ENCODE peak calls at places on chromosomes 13 and 19, in seven cellular contexts. Z is SK-N-MC, G is upper lobe of left lung, R is GM23338, L is H1, Y is GM12878, H is spleen. K is an unnamed sample.

GRCh38 chr13:21677075-21677628 is 6.3 kb downstream of the FGF9 start:
- DNase-seq in Z (no peak), G (no peak), R (no peak), L (no peak), Y (no peak), H (no peak), K (no peak)

GRCh38 chr19:41570639-41571112 is 5.3 kb upstream of the CEACAM21 start:
- DNase-seq in Z (no peak), G (peak; percentile 82), R (peak; percentile 94), L (peak; percentile 50), Y (no peak), H (peak; percentile 97), K (no peak)

GRCh38 chr13:97125051-97125809 is 96.9 kb upstream of the MBNL2 start:
- DNase-seq in Z (peak; percentile 87), G (peak; percentile 55), R (peak; percentile 44), L (no peak), Y (peak; percentile 63), H (no peak), K (peak; percentile 85)

GRCh38 chr13:72953391-72953960 is 105.3 kb upstream of the KLF5 start:
- DNase-seq in Z (no peak), G (peak; percentile 84), R (no peak), L (no peak), Y (no peak), H (no peak), K (no peak)

GRCh38 chr13:29861694-29862110 is 11.3 kb upstream of the UBL3 start:
- DNase-seq in Z (no peak), G (no peak), R (no peak), L (no peak), Y (no peak), H (no peak), K (no peak)

GRCh38 chr19:58067240-58067912 is 8.3 kb downstream of the ZNF135 start:
- DNase-seq in Z (no peak), G (no peak), R (no peak), L (no peak), Y (no peak), H (no peak), K (no peak)

GRCh38 chr19:40284501-40285352 is at the start of gene AKT2:
- DNase-seq in Z (no peak), G (no peak), R (peak; percentile 88), L (peak; percentile 29), Y (peak; percentile 48), H (peak; percentile 95), K (peak; percentile 87)

GRCh38 chr13:35552172-35552844 is 75.8 kb upstream of the MAB21L1 start:
- DNase-seq in Z (no peak), G (no peak), R (no peak), L (no peak), Y (no peak), H (no peak), K (no peak)

GRCh38 chr13:76884167-76884566 is 2.0 kb downstream of the KCTD12 start:
- DNase-seq in Z (no peak), G (peak; percentile 64), R (peak; percentile 77), L (peak; percentile 33), Y (no peak), H (peak; percentile 81), K (no peak)

GRCh38 chr13:114047358-114047881 is 73.5 kb upstream of the C13orf46 start:
- DNase-seq in Z (no peak), G (no peak), R (no peak), L (no peak), Y (peak; percentile 74), H (no peak), K (no peak)

DNA sequence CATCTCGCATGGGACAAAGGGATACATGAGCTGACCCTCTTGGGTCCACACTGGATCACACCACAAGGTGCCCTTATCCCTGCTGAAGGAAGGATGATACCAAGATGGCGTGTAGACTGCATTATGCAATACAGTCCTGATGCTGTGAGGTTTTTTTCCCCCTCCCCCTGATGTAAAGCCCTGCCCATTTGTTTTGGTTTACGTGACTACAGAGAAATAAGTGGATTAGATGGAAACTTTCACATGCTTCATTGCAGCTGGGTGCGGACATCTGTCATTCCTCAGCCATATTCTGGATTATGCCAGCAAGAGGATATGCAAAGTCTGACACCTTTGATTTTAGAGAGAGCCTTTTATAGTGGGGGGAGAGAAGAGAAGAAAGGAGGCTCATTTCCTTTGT is 321.0 kb downstream of the ZNF536 start:
- DNase-seq in Z (no peak), G (no peak), R (no peak), L (no peak), Y (no peak), H (no peak), K (no peak)
- H3K4me3 ChIP-seq in Z (peak overlapping the region; percentile 73), G (no peak overlapping the region), R (no peak overlapping the region), L (no peak overlapping the region), Y (no peak overlapping the region), H (no peak overlapping the region), K (no peak overlapping the region)

DNA sequence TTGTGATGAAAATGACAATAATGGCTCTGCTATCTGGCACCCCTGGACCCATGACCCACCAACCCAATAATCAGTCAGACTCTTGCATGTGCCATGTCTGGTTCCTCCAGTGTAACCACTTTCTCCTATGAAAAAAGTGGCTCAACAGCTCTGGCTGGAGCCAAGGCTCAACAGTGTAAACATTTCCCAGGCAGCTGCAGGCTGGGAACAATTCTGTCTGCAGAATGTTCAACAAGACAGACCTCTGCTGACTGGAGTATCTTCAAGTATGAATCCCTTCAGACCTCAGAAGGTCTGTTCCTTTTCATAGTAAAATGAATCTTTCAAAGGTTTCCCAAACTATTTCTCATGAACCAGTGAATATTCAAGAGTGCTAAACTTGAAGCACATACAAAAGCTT is 410.1 kb upstream of the HTR2A start:
- DNase-seq in Z (no peak), G (no peak), R (no peak), L (no peak), Y (no peak), H (no peak), K (no peak)
- TF ChIP-seq POLR2AphosphoS5 in Z (no peak), G (no peak), R (no peak), L (no peak), Y (no peak), H (no peak), K (no peak)

GRCh38 chr13:109989155-109989554 is 202.8 kb upstream of the IRS2 start:
- DNase-seq in Z (no peak), G (no peak), R (no peak), L (no peak), Y (no peak), H (no peak), K (no peak)
- H3K27ac ChIP-seq in Z (no peak overlapping the region), G (no peak overlapping the region), R (no peak overlapping the region), L (no peak overlapping the region), Y (no peak overlapping the region), H (no peak overlapping the region), K (no peak overlapping the region)

GRCh38 chr13:32113564-32113963 is 82.0 kb downstream of the FRY start:
- DNase-seq in Z (no peak), G (no peak), R (no peak), L (no peak), Y (no peak), H (no peak), K (no peak)

GRCh38 chr13:32117696-32118095 is 86.1 kb downstream of the FRY start:
- DNase-seq in Z (no peak), G (peak; percentile 74), R (no peak), L (no peak), Y (no peak), H (peak; percentile 77), K (no peak)

GRCh38 chr13:32116210-32116609 is 84.6 kb downstream of the FRY start:
- DNase-seq in Z (no peak), G (no peak), R (no peak), L (no peak), Y (no peak), H (no peak), K (no peak)

GRCh38 chr13:32115069-32115468 is 83.5 kb downstream of the FRY start:
- DNase-seq in Z (no peak), G (no peak), R (no peak), L (no peak), Y (no peak), H (no peak), K (no peak)
- H3K4me3 ChIP-seq in Z (no peak overlapping the region), G (no peak overlapping the region), R (no peak overlapping the region), L (no peak overlapping the region), Y (no peak overlapping the region), H (no peak overlapping the region), K (no peak overlapping the region)

GRCh38 chr19:824885-825284 is 2.8 kb upstream of the AZU1 start:
- DNase-seq in Z (no peak), G (peak; percentile 52), R (no peak), L (no peak), Y (no peak), H (peak; percentile 69), K (no peak)

GRCh38 chr19:825897-826640 is 1.6 kb upstream of the AZU1 start:
- DNase-seq in Z (no peak), G (no peak), R (no peak), L (no peak), Y (no peak), H (no peak), K (no peak)

GRCh38 chr19:821228-821975 is at the start of gene PLPPR3:
- DNase-seq in Z (no peak), G (no peak), R (peak; percentile 67), L (no peak), Y (no peak), H (no peak), K (no peak)

GRCh38 chr19:821976-822773 is 420 bp upstream of the PLPPR3 start:
- DNase-seq in Z (no peak), G (no peak), R (peak; percentile 77), L (no peak), Y (no peak), H (no peak), K (no peak)

DNA sequence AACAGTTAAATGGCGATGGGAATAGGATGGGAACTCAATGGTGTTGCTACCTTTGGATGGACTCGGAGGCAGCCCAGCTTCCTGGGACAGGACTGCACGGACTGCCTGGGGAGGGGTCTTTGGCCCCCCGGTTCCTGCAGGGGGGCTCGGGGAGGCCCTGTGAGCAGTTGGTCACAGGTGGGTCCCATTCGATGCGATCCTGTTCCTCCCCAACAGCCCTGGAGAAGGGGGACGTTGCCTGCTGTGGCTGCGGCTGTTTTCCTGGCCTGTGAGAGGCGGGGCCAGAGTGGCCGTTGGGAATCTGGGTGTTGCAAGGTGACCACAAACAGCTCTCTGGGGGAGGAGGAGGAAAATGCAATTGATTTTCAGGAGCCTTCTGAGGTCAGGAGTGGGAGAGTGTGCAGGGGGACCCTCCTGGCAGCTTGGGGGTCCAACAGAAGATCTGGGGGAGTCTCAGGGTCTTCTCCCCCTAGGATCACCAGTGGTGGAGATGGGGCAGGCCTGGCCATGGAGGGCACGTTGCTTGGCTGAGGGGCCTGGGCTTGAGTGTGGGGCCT is 1.9 kb upstream of the PLPPR3 start:
- DNase-seq in Z (no peak), G (peak; percentile 50), R (no peak), L (no peak), Y (no peak), H (no peak), K (no peak)
- TF ChIP-seq POLR2AphosphoS5 in Z (no peak), G (no peak), R (no peak), L (no peak), Y (no peak), H (no peak), K (no peak)